ENCODE peak calls at places on chromosome 15, in nine cellular contexts. E is breast epithelium, R is psoas muscle, M is left lung, U is adrenal gland, J is RWPE2, N is tibial artery, S is keratinocyte, W is GM12878. A is an unnamed sample. For H3K4me1, the result is how much of the 10 kb centered on the place peaks cover.

GRCh38 chr15:22780267-22780666 is 6.2 kb upstream of the NIPA1 start:
- DNase-seq in E (no peak), R (no peak), M (no peak), U (no peak), J (no peak), N (no peak), S (no peak), W (no peak), A (no peak)

GRCh38 chr15:99361541-99362185 is 110.4 kb downstream of the LRRC28 start:
- DNase-seq in E (no peak), R (no peak), M (no peak), U (no peak), J (no peak), N (no peak), S (peak), W (no peak), A (no peak)

GRCh38 chr15:96827981-96828380 is 497.5 kb downstream of the NR2F2 start:
- DNase-seq in E (no peak), R (no peak), M (no peak), U (no peak), J (no peak), N (no peak), S (no peak), W (no peak), A (no peak)

GRCh38 chr15:49423021-49423420 is at the start of gene FGF7:
- DNase-seq in E (no peak), R (peak), M (no peak), U (no peak), J (no peak), N (no peak), S (no peak), W (no peak), A (no peak)

GRCh38 chr15:56613826-56614225 is 119.5 kb downstream of the ZNF280D start:
- DNase-seq in E (no peak), R (no peak), M (no peak), U (no peak), J (no peak), N (no peak), S (no peak), W (no peak), A (no peak)

GRCh38 chr15:82554351-82554750 is 14.1 kb upstream of the RPS17 start:
- DNase-seq in E (no peak), R (no peak), M (no peak), U (no peak), J (no peak), N (no peak), S (no peak), W (no peak), A (no peak)

GRCh38 chr15:32637704-32638103 is 3.8 kb upstream of the SCG5 start:
- DNase-seq in E (no peak), R (no peak), M (no peak), U (no peak), J (no peak), N (no peak), S (no peak), W (no peak), A (no peak)

GRCh38 chr15:49082960-49083359 is 36.7 kb upstream of the SECISBP2L start:
- DNase-seq in E (no peak), R (no peak), M (no peak), U (no peak), J (no peak), N (no peak), S (no peak), W (no peak), A (no peak)

GRCh38 chr15:82139823-82140268 is 94.0 kb upstream of the MEX3B start:
- DNase-seq in E (no peak), R (no peak), M (no peak), U (no peak), J (no peak), N (no peak), S (no peak), W (no peak), A (no peak)

GRCh38 chr15:80791004-80791403 is 11.8 kb downstream of the CEMIP start:
- DNase-seq in E (no peak), R (no peak), M (no peak), U (no peak), J (no peak), N (no peak), S (no peak), W (no peak), A (no peak)

GRCh38 chr15:47523669-47524068 is 193.6 kb upstream of the SEMA6D start:
- DNase-seq in E (no peak), R (no peak), M (no peak), U (no peak), J (no peak), N (no peak), S (no peak), W (no peak), A (no peak)

GRCh38 chr15:46714959-46715358 is 1002.3 kb upstream of the SEMA6D start:
- DNase-seq in E (no peak), R (no peak), M (no peak), U (no peak), J (no peak), N (no peak), S (no peak), W (no peak), A (no peak)

GRCh38 chr15:60414016-60414682 is 16.4 kb upstream of the ANXA2 start:
- DNase-seq in E (no peak), R (no peak), M (no peak), U (no peak), J (no peak), N (no peak), S (no peak), W (no peak), A (no peak)

GRCh38 chr15:36877796-36878744 is 222.3 kb downstream of the MEIS2 start:
- DNase-seq in E (no peak), R (no peak), M (peak), U (no peak), J (no peak), N (no peak), S (no peak), W (no peak), A (no peak)

GRCh38 chr15:75732809-75733451 is 20.3 kb upstream of the CSPG4 start:
- DNase-seq in E (no peak), R (peak), M (peak), U (peak), J (peak), N (peak), S (no peak), W (no peak), A (no peak)

GRCh38 chr15:101490922-101491738 is 1.6 kb upstream of the PCSK6 start:
- DNase-seq in E (no peak), R (no peak), M (no peak), U (no peak), J (no peak), N (no peak), S (no peak), W (no peak), A (no peak)

GRCh38 chr15:81293728-81294500 is 30.0 kb downstream of the STARD5 start:
- DNase-seq in E (no peak), R (no peak), M (no peak), U (no peak), J (no peak), N (no peak), S (no peak), W (peak), A (no peak)

GRCh38 chr15:92576597-92577200 is 78.9 kb downstream of the FAM174B start:
- DNase-seq in E (no peak), R (no peak), M (no peak), U (no peak), J (no peak), N (no peak), S (no peak), W (no peak), A (no peak)

GRCh38 chr15:95401586-95401985 is 928.9 kb upstream of the NR2F2 start:
- DNase-seq in E (no peak), R (no peak), M (no peak), U (no peak), J (no peak), N (no peak), S (no peak), W (no peak), A (no peak)

GRCh38 chr15:26771917-26772587 is 814 bp downstream of the GABRB3 start:
- DNase-seq in E (no peak), R (no peak), M (peak), U (no peak), J (no peak), N (no peak), S (no peak), W (no peak), A (no peak)

GRCh38 chr15:61893146-61893545 is 167.1 kb downstream of the VPS13C start:
- DNase-seq in E (no peak), R (no peak), M (no peak), U (no peak), J (no peak), N (no peak), S (no peak), W (no peak), A (no peak)

GRCh38 chr15:36773698-36774097 is 194.3 kb downstream of the CDIN1 start:
- DNase-seq in E (no peak), R (no peak), M (no peak), U (no peak), J (no peak), N (no peak), S (no peak), W (no peak), A (no peak)

GRCh38 chr15:39084683-39085530 is 496.0 kb upstream of the THBS1 start:
- DNase-seq in E (no peak), R (no peak), M (no peak), U (no peak), J (no peak), N (no peak), S (no peak), W (no peak), A (no peak)

GRCh38 chr15:43488790-43489585 is 4.0 kb downstream of the TP53BP1 start:
- DNase-seq in E (no peak), R (no peak), M (no peak), U (no peak), J (no peak), N (no peak), S (no peak), W (no peak), A (no peak)

GRCh38 chr15:25824618-25825017 is 38.5 kb downstream of the ATP10A start:
- DNase-seq in E (no peak), R (no peak), M (no peak), U (no peak), J (no peak), N (no peak), S (no peak), W (no peak), A (no peak)

DNA sequence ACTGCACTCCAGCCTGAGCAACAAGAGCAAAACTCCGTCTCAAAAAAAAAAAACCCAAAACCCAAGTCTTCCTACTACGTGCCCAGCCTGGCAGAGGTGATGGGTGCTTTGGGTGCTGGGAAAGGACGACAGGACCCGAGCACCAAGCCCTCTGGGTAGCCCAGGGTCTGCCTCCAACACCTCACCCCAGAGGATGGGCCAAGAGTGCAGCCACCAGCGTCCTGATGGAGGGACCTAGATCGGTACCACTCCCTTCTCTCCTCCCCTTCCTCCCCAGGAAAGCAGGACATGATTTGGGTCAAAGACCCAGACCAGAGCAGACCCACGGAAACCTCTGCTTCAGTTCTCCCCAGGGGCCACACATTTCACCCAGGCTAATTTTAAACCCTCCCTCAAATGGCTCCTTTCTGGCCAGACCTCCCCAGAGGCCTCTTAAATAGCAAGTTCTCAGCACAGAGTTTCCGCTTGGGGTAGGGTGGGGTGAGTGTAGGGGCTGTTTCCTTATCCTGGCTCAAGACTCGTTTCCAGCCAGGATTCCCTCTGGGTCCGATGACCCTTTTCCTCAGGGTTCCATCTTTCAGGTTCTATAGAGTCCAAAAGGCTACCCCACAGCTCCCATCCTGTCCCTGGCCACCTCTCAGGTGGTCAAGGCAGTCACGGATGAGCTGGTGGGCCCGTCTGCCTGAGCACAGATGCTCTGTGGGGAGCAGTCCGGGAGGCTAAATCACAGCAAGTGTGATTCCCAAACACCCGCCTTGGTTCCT is 20.5 kb downstream of the RBPMS2 start:
- DNase-seq in E (no peak), R (no peak), M (no peak), U (no peak), J (no peak), N (no peak), S (no peak), W (peak), A (no peak)
- H3K4me3 ChIP-seq in E (no peak), R (no peak), M (no peak), U (no peak), J (no peak), N (no peak), S (no peak), W (no peak), A (no peak)

GRCh38 chr15:51866161-51866560 is 36.7 kb downstream of the TMOD3 start:
- DNase-seq in E (no peak), R (no peak), M (no peak), U (no peak), J (no peak), N (no peak), S (no peak), W (no peak), A (no peak)
- H3K27ac ChIP-seq in E (no peak), R (no peak), M (no peak), U (no peak), J (peak), N (no peak), S (peak), W (no peak), A (no peak)

GRCh38 chr15:41561104-41561776 is 2.2 kb downstream of the TYRO3 start:
- DNase-seq in E (no peak), R (no peak), M (peak), U (no peak), J (no peak), N (no peak), S (no peak), W (no peak), A (no peak)
- H3K4me1 ChIP-seq in E (under half), R (under half), M (under half), U (under half), J (under half), N (under half), S (under half), W (under half), A (under half)

GRCh38 chr15:58201536-58201935 is 63.4 kb downstream of the AQP9 start:
- DNase-seq in E (no peak), R (no peak), M (no peak), U (no peak), J (no peak), N (no peak), S (no peak), W (no peak), A (no peak)

GRCh38 chr15:58200739-58201138 is 62.6 kb downstream of the AQP9 start:
- DNase-seq in E (no peak), R (no peak), M (no peak), U (no peak), J (no peak), N (no peak), S (no peak), W (no peak), A (no peak)

DNA sequence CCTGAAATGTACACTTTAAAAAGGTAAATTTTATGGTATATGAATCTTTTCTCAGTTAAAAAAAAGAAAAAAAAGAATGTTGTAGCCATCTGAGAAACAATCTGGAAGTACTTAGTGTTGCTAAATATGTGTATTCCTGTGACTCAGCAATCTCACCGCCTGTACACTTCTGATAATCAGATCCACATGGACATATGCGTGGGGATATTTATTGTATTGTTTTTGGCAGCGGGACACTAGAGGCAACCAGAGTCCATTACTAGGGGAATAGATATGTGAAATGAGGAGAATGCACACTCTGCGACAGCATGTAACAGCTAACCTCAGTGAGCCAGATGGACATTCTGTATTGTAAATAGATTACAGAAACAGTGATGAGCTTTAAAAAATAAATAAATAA is 65.4 kb downstream of the AQP9 start:
- DNase-seq in E (no peak), R (no peak), M (no peak), U (no peak), J (no peak), N (no peak), S (no peak), W (no peak), A (no peak)
- H3K4me3 ChIP-seq in E (no peak), R (no peak), M (no peak), U (no peak), J (no peak), N (no peak), S (no peak), W (no peak), A (no peak)

GRCh38 chr15:71118345-71118744 is 3.1 kb downstream of the THSD4 start:
- DNase-seq in E (no peak), R (no peak), M (no peak), U (no peak), J (no peak), N (no peak), S (no peak), W (no peak), A (no peak)

GRCh38 chr15:71118881-71119632 is 3.8 kb downstream of the THSD4 start:
- DNase-seq in E (no peak), R (no peak), M (no peak), U (no peak), J (no peak), N (no peak), S (no peak), W (no peak), A (no peak)

GRCh38 chr15:71116942-71117341 is 1.7 kb downstream of the THSD4 start:
- DNase-seq in E (no peak), R (no peak), M (no peak), U (no peak), J (no peak), N (no peak), S (no peak), W (no peak), A (no peak)

GRCh38 chr15:71116366-71116765 is 1.1 kb downstream of the THSD4 start:
- DNase-seq in E (no peak), R (no peak), M (no peak), U (no peak), J (no peak), N (no peak), S (no peak), W (no peak), A (no peak)

GRCh38 chr15:71117906-71118305 is 2.6 kb downstream of the THSD4 start:
- DNase-seq in E (no peak), R (no peak), M (no peak), U (no peak), J (no peak), N (no peak), S (no peak), W (no peak), A (no peak)
- H3K27ac ChIP-seq in E (no peak), R (no peak), M (no peak), U (no peak), J (peak), N (peak), S (no peak), W (no peak), A (no peak)

GRCh38 chr15:78937132-78937739 is 7.6 kb downstream of the CTSH start:
- DNase-seq in E (no peak), R (no peak), M (no peak), U (no peak), J (no peak), N (no peak), S (no peak), W (no peak), A (no peak)
- H3K4me1 ChIP-seq in E (under half), R (under half), M (under half), U (under half), J (under half), N (under half), S (under half), W (under half), A (under half)

DNA sequence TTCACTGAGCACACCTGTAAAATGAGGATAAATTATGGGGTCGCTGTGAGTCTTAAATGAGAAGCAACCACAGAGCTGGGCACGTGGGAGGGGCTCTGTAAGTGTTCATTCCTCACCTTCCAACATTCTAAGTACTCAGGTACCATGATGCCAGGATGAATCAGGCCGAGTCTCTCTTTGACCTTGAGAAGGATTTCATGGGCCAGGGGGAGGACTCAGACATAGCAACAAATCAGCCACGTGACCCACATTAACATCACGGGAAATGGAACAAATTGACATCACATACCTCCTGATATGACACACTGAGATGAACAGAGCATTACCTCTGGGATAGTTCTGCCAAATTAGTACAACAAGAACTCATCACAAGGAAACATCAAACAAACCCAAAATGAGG is 35.2 kb upstream of the USP3 start:
- DNase-seq in E (no peak), R (no peak), M (no peak), U (no peak), J (no peak), N (no peak), S (no peak), W (no peak), A (no peak)
- H3K4me3 ChIP-seq in E (no peak), R (no peak), M (no peak), U (no peak), J (no peak), N (no peak), S (no peak), W (no peak), A (no peak)

GRCh38 chr15:40525855-40526254 is 39.0 kb downstream of the CCDC32 start:
- DNase-seq in E (no peak), R (no peak), M (no peak), U (no peak), J (no peak), N (no peak), S (no peak), W (no peak), A (no peak)
- H3K27ac ChIP-seq in E (no peak), R (no peak), M (no peak), U (no peak), J (no peak), N (no peak), S (no peak), W (no peak), A (no peak)

DNA sequence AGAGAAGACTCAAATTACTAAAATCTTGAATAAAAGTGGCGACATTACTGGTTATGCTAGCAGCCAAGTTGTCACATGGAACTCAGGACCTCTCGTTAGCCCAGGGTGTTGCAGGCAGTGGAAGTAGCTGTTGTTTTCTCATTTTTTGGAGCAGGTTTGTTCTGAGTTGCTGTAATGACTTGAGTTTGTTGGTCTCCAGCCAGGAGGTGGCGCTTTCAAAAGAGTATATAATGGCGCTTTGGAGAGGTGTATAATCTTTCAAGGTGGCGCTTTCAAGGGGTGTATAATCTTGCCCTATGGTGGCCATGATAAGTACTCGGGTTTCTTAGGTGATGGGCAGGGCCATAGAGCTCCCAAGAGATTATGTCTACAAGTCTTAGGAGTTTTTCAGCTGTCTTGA is 632.7 kb downstream of the NTRK3 start:
- DNase-seq in E (no peak), R (no peak), M (no peak), U (no peak), J (no peak), N (no peak), S (no peak), W (no peak), A (peak)
- H3K4me1 ChIP-seq in E (under half), R (under half), M (under half), U (under half), J (under half), N (under half), S (under half), W (under half), A (under half)